ENCODE peak calls at places on chromosomes 6 and 20, in seven cellular contexts. One of them, this sample, is unnamed.

GRCh38 chr6:10406556-10406955 is 8.3 kb downstream of the TFAP2A start:
- DNase-seq in transverse colon: no peak
- DNase-seq in endothelial cell of umbilical vein: no peak
- DNase-seq in right lobe of liver: no peak
- DNase-seq in A673: no peak
- DNase-seq in astrocyte of the spinal cord: no peak
- DNase-seq in AG09309: no peak
- DNase-seq in this sample: no peak

GRCh38 chr6:80095600-80095999 is 10.9 kb upstream of the BCKDHB start:
- DNase-seq in astrocyte of the spinal cord: no peak
- DNase-seq in AG09309: no peak
- DNase-seq in endothelial cell of umbilical vein: no peak
- DNase-seq in A673: no peak
- DNase-seq in right lobe of liver: no peak
- DNase-seq in transverse colon: no peak
- DNase-seq in this sample: no peak

GRCh38 chr6:145244712-145245111 is 490.6 kb downstream of the EPM2A start:
- DNase-seq in astrocyte of the spinal cord: no peak
- DNase-seq in right lobe of liver: peak
- DNase-seq in transverse colon: no peak
- DNase-seq in A673: no peak
- DNase-seq in AG09309: no peak
- DNase-seq in endothelial cell of umbilical vein: no peak
- DNase-seq in this sample: no peak

GRCh38 chr6:759729-760128 is 66.8 kb upstream of the EXOC2 start:
- DNase-seq in endothelial cell of umbilical vein: no peak
- DNase-seq in transverse colon: no peak
- DNase-seq in astrocyte of the spinal cord: no peak
- DNase-seq in A673: no peak
- DNase-seq in right lobe of liver: no peak
- DNase-seq in AG09309: no peak
- DNase-seq in this sample: no peak

GRCh38 chr20:46151936-46152335 is 33.8 kb downstream of the CD40 start:
- DNase-seq in AG09309: no peak
- DNase-seq in A673: no peak
- DNase-seq in astrocyte of the spinal cord: no peak
- DNase-seq in endothelial cell of umbilical vein: no peak
- DNase-seq in transverse colon: no peak
- DNase-seq in right lobe of liver: no peak
- DNase-seq in this sample: no peak

GRCh38 chr20:63177134-63177784 is 38.7 kb downstream of the YTHDF1 start:
- DNase-seq in endothelial cell of umbilical vein: no peak
- DNase-seq in AG09309: no peak
- DNase-seq in right lobe of liver: no peak
- DNase-seq in astrocyte of the spinal cord: no peak
- DNase-seq in transverse colon: no peak
- DNase-seq in A673: peak
- DNase-seq in this sample: no peak

GRCh38 chr6:47357827-47358226 is 48.1 kb upstream of the TNFRSF21 start:
- DNase-seq in endothelial cell of umbilical vein: no peak
- DNase-seq in astrocyte of the spinal cord: no peak
- DNase-seq in transverse colon: no peak
- DNase-seq in AG09309: no peak
- DNase-seq in A673: no peak
- DNase-seq in right lobe of liver: no peak
- DNase-seq in this sample: no peak

GRCh38 chr6:36815962-36816735 is 23.1 kb downstream of the CPNE5 start:
- DNase-seq in right lobe of liver: no peak
- DNase-seq in A673: no peak
- DNase-seq in AG09309: no peak
- DNase-seq in astrocyte of the spinal cord: no peak
- DNase-seq in transverse colon: no peak
- DNase-seq in endothelial cell of umbilical vein: no peak
- DNase-seq in this sample: no peak

GRCh38 chr6:155523821-155524238 is 68.2 kb upstream of the NOX3 start:
- DNase-seq in A673: peak
- DNase-seq in endothelial cell of umbilical vein: no peak
- DNase-seq in astrocyte of the spinal cord: peak
- DNase-seq in right lobe of liver: no peak
- DNase-seq in transverse colon: no peak
- DNase-seq in AG09309: no peak
- DNase-seq in this sample: no peak

GRCh38 chr6:161305860-161306259 is 32.0 kb upstream of the AGPAT4 start:
- DNase-seq in AG09309: no peak
- DNase-seq in right lobe of liver: no peak
- DNase-seq in A673: no peak
- DNase-seq in astrocyte of the spinal cord: no peak
- DNase-seq in endothelial cell of umbilical vein: no peak
- DNase-seq in transverse colon: no peak
- DNase-seq in this sample: no peak

GRCh38 chr20:55273149-55273548 is 732.2 kb downstream of the CBLN4 start:
- DNase-seq in right lobe of liver: no peak
- DNase-seq in endothelial cell of umbilical vein: no peak
- DNase-seq in AG09309: no peak
- DNase-seq in astrocyte of the spinal cord: no peak
- DNase-seq in transverse colon: no peak
- DNase-seq in A673: no peak
- DNase-seq in this sample: no peak

GRCh38 chr20:63023836-63024571 is 17.2 kb upstream of the BHLHE23 start:
- DNase-seq in transverse colon: no peak
- DNase-seq in endothelial cell of umbilical vein: no peak
- DNase-seq in astrocyte of the spinal cord: no peak
- DNase-seq in AG09309: no peak
- DNase-seq in A673: no peak
- DNase-seq in right lobe of liver: no peak
- DNase-seq in this sample: no peak

GRCh38 chr6:35216832-35217811 is 3.4 kb downstream of the SCUBE3 start:
- DNase-seq in A673: no peak
- DNase-seq in endothelial cell of umbilical vein: no peak
- DNase-seq in astrocyte of the spinal cord: no peak
- DNase-seq in AG09309: no peak
- DNase-seq in transverse colon: no peak
- DNase-seq in right lobe of liver: no peak
- DNase-seq in this sample: no peak

GRCh38 chr20:8244637-8245036 is 112.6 kb downstream of the PLCB1 start:
- DNase-seq in endothelial cell of umbilical vein: peak
- DNase-seq in transverse colon: no peak
- DNase-seq in right lobe of liver: no peak
- DNase-seq in A673: peak
- DNase-seq in astrocyte of the spinal cord: peak
- DNase-seq in AG09309: peak
- DNase-seq in this sample: no peak

GRCh38 chr20:59962155-59962554 is 3.9 kb downstream of the CDH26 start:
- DNase-seq in endothelial cell of umbilical vein: no peak
- DNase-seq in A673: no peak
- DNase-seq in transverse colon: no peak
- DNase-seq in astrocyte of the spinal cord: no peak
- DNase-seq in AG09309: no peak
- DNase-seq in right lobe of liver: no peak
- DNase-seq in this sample: no peak

GRCh38 chr6:83594936-83595335 is 82.6 kb downstream of the PRSS35 start:
- DNase-seq in right lobe of liver: no peak
- DNase-seq in AG09309: no peak
- DNase-seq in transverse colon: no peak
- DNase-seq in endothelial cell of umbilical vein: no peak
- DNase-seq in A673: no peak
- DNase-seq in astrocyte of the spinal cord: no peak
- DNase-seq in this sample: no peak

GRCh38 chr6:72783667-72784066 is 161.8 kb downstream of the KCNQ5 start:
- DNase-seq in A673: no peak
- DNase-seq in AG09309: peak
- DNase-seq in astrocyte of the spinal cord: peak
- DNase-seq in right lobe of liver: no peak
- DNase-seq in endothelial cell of umbilical vein: no peak
- DNase-seq in transverse colon: no peak
- DNase-seq in this sample: no peak

GRCh38 chr6:161031721-161032495 is 40.3 kb downstream of the MAP3K4 start:
- DNase-seq in A673: peak
- DNase-seq in astrocyte of the spinal cord: peak
- DNase-seq in AG09309: no peak
- DNase-seq in endothelial cell of umbilical vein: peak
- DNase-seq in right lobe of liver: no peak
- DNase-seq in transverse colon: no peak
- DNase-seq in this sample: no peak

GRCh38 chr20:208937-209566 is 18.0 kb upstream of the DEFB129 start:
- DNase-seq in astrocyte of the spinal cord: peak
- DNase-seq in transverse colon: no peak
- DNase-seq in A673: peak
- DNase-seq in right lobe of liver: no peak
- DNase-seq in AG09309: peak
- DNase-seq in endothelial cell of umbilical vein: peak
- DNase-seq in this sample: peak

GRCh38 chr6:101770116-101770515 is 376.6 kb downstream of the GRIK2 start:
- DNase-seq in astrocyte of the spinal cord: no peak
- DNase-seq in endothelial cell of umbilical vein: no peak
- DNase-seq in A673: no peak
- DNase-seq in AG09309: no peak
- DNase-seq in right lobe of liver: no peak
- DNase-seq in transverse colon: no peak
- DNase-seq in this sample: no peak

GRCh38 chr6:167569879-167570278 is 245.0 kb downstream of the TTLL2 start:
- DNase-seq in right lobe of liver: no peak
- DNase-seq in endothelial cell of umbilical vein: no peak
- DNase-seq in A673: no peak
- DNase-seq in AG09309: no peak
- DNase-seq in transverse colon: no peak
- DNase-seq in astrocyte of the spinal cord: no peak
- DNase-seq in this sample: no peak

GRCh38 chr6:6823568-6824224 is 235.2 kb downstream of the LY86 start:
- DNase-seq in A673: no peak
- DNase-seq in right lobe of liver: peak
- DNase-seq in endothelial cell of umbilical vein: no peak
- DNase-seq in AG09309: no peak
- DNase-seq in transverse colon: no peak
- DNase-seq in astrocyte of the spinal cord: no peak
- DNase-seq in this sample: no peak

GRCh38 chr6:80690611-80691090 is 584.2 kb downstream of the BCKDHB start:
- DNase-seq in A673: no peak
- DNase-seq in right lobe of liver: no peak
- DNase-seq in transverse colon: no peak
- DNase-seq in endothelial cell of umbilical vein: no peak
- DNase-seq in astrocyte of the spinal cord: peak
- DNase-seq in AG09309: peak
- DNase-seq in this sample: no peak

DNA sequence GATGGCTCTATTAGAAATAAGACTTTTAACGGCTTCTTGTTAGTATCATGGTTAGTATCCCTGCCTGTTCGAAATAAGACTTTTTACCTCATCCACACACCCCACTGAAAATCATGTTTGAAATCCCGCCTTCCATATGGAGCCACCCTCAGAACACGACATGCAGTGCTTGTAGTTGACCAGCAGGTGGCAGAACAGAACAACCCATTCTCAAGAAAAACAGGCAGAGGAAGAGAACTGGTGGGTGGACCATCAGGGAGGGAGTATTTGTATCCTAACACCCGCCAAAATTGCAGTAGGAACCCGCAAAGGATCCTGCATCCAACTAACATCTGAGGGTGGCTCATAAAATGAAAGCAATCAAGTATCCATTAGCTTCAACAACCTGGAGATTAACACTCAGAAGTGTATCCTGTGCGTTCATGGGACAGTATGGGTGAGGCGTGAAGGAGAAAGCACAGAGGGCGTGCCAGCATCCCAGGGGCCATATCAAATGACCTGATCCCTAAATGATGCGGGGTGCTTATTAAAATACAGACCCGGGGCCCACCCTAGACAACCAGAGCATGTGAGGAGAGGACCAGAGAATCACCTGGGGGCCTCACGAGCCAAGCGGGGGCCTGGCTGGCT is 89.6 kb upstream of the NHSL1 start:
- DNase-seq in right lobe of liver: no peak
- DNase-seq in endothelial cell of umbilical vein: peak
- DNase-seq in A673: peak
- DNase-seq in transverse colon: peak
- DNase-seq in astrocyte of the spinal cord: peak
- DNase-seq in AG09309: peak
- DNase-seq in this sample: peak
- TF ChIP-seq CTCF in right lobe of liver: peak
- TF ChIP-seq CTCF in endothelial cell of umbilical vein: peak
- TF ChIP-seq CTCF in A673: peak
- TF ChIP-seq CTCF in transverse colon: peak
- TF ChIP-seq CTCF in astrocyte of the spinal cord: peak
- TF ChIP-seq CTCF in AG09309: peak
- TF ChIP-seq CTCF in this sample: peak

GRCh38 chr20:22583773-22584629 is at the start of gene FOXA2:
- DNase-seq in transverse colon: peak
- DNase-seq in endothelial cell of umbilical vein: no peak
- DNase-seq in astrocyte of the spinal cord: peak
- DNase-seq in right lobe of liver: peak
- DNase-seq in AG09309: no peak
- DNase-seq in A673: no peak
- DNase-seq in this sample: no peak
- H3K4me3 ChIP-seq in transverse colon: peak
- H3K4me3 ChIP-seq in endothelial cell of umbilical vein: no peak
- H3K4me3 ChIP-seq in astrocyte of the spinal cord: no peak
- H3K4me3 ChIP-seq in right lobe of liver: peak
- H3K4me3 ChIP-seq in AG09309: no peak
- H3K4me3 ChIP-seq in A673: no peak
- H3K4me3 ChIP-seq in this sample: peak

GRCh38 chr20:1669304-1669703 is 11.7 kb upstream of the SIRPG start:
- DNase-seq in right lobe of liver: no peak
- DNase-seq in AG09309: no peak
- DNase-seq in transverse colon: no peak
- DNase-seq in A673: peak
- DNase-seq in endothelial cell of umbilical vein: no peak
- DNase-seq in astrocyte of the spinal cord: peak
- DNase-seq in this sample: no peak
- TF ChIP-seq CTCF in right lobe of liver: no peak
- TF ChIP-seq CTCF in AG09309: peak
- TF ChIP-seq CTCF in transverse colon: no peak
- TF ChIP-seq CTCF in A673: no peak
- TF ChIP-seq CTCF in endothelial cell of umbilical vein: no peak
- TF ChIP-seq CTCF in astrocyte of the spinal cord: no peak
- TF ChIP-seq CTCF in this sample: no peak

DNA sequence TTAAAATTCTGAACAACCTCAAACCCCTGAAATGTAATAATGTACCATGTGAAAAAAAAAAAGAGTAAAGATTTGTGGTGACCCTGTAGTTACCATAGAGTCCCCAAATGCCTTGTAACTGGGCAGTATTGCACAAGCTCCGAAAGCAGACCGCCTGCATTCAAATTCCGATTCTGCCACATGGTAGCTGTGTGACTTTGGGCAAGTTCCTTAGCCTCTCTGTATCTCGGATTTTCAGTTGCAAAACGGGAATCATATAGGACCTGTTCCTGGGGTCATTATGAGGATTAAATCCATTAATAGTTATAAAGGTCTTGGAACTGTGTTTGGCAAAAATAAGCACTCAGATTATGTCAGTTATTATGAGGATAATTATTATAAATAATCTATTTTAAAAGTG is 43.6 kb downstream of the TSPYL4 start:
- DNase-seq in right lobe of liver: no peak
- DNase-seq in endothelial cell of umbilical vein: no peak
- DNase-seq in transverse colon: no peak
- DNase-seq in A673: no peak
- DNase-seq in AG09309: no peak
- DNase-seq in astrocyte of the spinal cord: no peak
- DNase-seq in this sample: no peak
- H3K4me3 ChIP-seq in right lobe of liver: no peak
- H3K4me3 ChIP-seq in endothelial cell of umbilical vein: no peak
- H3K4me3 ChIP-seq in transverse colon: no peak
- H3K4me3 ChIP-seq in A673: no peak
- H3K4me3 ChIP-seq in AG09309: no peak
- H3K4me3 ChIP-seq in astrocyte of the spinal cord: no peak
- H3K4me3 ChIP-seq in this sample: no peak